ENCODE peak calls at places on chromosomes 2 and 18, in eight cellular contexts. A is AG20443, J is K562, X is thyroid gland, B is GM12864, F is NCI-H510A treated with DMSO at 0.1 percent for 48 hours, P is activated T-cell treated with anti-CD3 and anti-CD28 coated beads for 1 hour, D is WTC11. R is an unnamed sample.

GRCh38 chr2:73516033-73516432 is 126.2 kb downstream of the NAT8 start:
- DNase-seq in F (no peak), P (no peak), D (no peak), J (no peak), B (no peak), X (no peak), A (no peak), R (no peak)

GRCh38 chr18:48363167-48363566 is 46.0 kb downstream of the ZBTB7C start:
- DNase-seq in B (no peak), A (no peak), J (no peak), D (no peak), X (no peak), P (no peak), F (no peak), R (no peak)

GRCh38 chr18:46046126-46046525 is 25.9 kb downstream of the PSTPIP2 start:
- DNase-seq in P (no peak), B (no peak), F (no peak), J (no peak), D (peak; percentile 40), A (no peak), X (no peak), R (no peak)

GRCh38 chr2:207952564-207953345 is 72.6 kb downstream of the PLEKHM3 start:
- DNase-seq in X (no peak), B (no peak), J (no peak), P (no peak), A (no peak), F (no peak), D (no peak), R (no peak)

GRCh38 chr18:13234528-13234795 is 15.9 kb downstream of the LDLRAD4 start:
- DNase-seq in X (no peak), A (no peak), F (no peak), J (no peak), P (no peak), B (no peak), D (no peak), R (no peak)

GRCh38 chr2:191582355-191582754 is 95.6 kb upstream of the NABP1 start:
- DNase-seq in P (no peak), J (no peak), F (no peak), A (peak; percentile 69), D (no peak), B (no peak), X (no peak), R (no peak)

GRCh38 chr2:233492078-233492477 is 74.5 kb downstream of the USP40 start:
- DNase-seq in J (no peak), B (no peak), D (no peak), A (no peak), F (no peak), P (no peak), X (no peak), R (no peak)

GRCh38 chr2:219728993-219729487 is 101.6 kb downstream of the SLC4A3 start:
- DNase-seq in D (no peak), P (no peak), F (no peak), X (no peak), J (peak; percentile 10), A (no peak), B (no peak), R (no peak)

GRCh38 chr2:53989210-53989862 is 18.5 kb upstream of the PSME4 start:
- DNase-seq in X (no peak), B (no peak), D (no peak), A (no peak), P (no peak), F (no peak), J (no peak), R (no peak)

GRCh38 chr2:38702413-38702812 is 36.5 kb downstream of the GALM start:
- DNase-seq in B (no peak), D (no peak), F (no peak), X (no peak), A (peak; percentile 79), P (no peak), J (peak; percentile 60), R (no peak)

GRCh38 chr2:96423281-96423680 is 81.9 kb downstream of the NEURL3 start:
- DNase-seq in J (no peak), D (no peak), X (no peak), A (no peak), B (no peak), P (no peak), F (no peak), R (no peak)

GRCh38 chr2:158099716-158100115 is 2.0 kb upstream of the UPP2 start:
- DNase-seq in J (no peak), P (no peak), F (no peak), B (no peak), A (no peak), X (peak; percentile 12), D (no peak), R (no peak)

GRCh38 chr2:149814049-149814448 is 226.5 kb upstream of the MMADHC start:
- DNase-seq in F (no peak), P (no peak), X (no peak), J (no peak), B (no peak), D (no peak), A (no peak), R (peak; percentile 25)

GRCh38 chr2:173159794-173160463 is 84.3 kb downstream of the MAP3K20 start:
- DNase-seq in D (no peak), J (peak; percentile 5), B (no peak), X (peak; percentile 93), A (peak; percentile 92), F (no peak), P (no peak), R (no peak)

GRCh38 chr18:21747764-21748693 is 7.4 kb downstream of the MIB1 start:
- DNase-seq in X (no peak), B (no peak), A (no peak), F (no peak), J (no peak), P (no peak), D (no peak), R (peak; percentile 44)

GRCh38 chr18:711693-712400 is 583 bp downstream of the ENOSF1 start:
- DNase-seq in J (peak; percentile 89), D (peak; percentile 37), F (peak; percentile 52), P (peak; percentile 49), B (peak; percentile 66), X (peak; percentile 67), A (peak; percentile 81), R (peak; percentile 69)

GRCh38 chr2:148704247-148704646 is 59.7 kb downstream of the EPC2 start:
- DNase-seq in A (no peak), D (no peak), B (no peak), F (no peak), J (no peak), X (no peak), P (no peak), R (no peak)

GRCh38 chr2:60745761-60746160 is 10.3 kb upstream of the PAPOLG start:
- DNase-seq in J (no peak), B (no peak), D (no peak), F (no peak), P (no peak), A (no peak), X (no peak), R (peak; percentile 4)

GRCh38 chr2:48445091-48445725 is 84.7 kb upstream of the STON1 start:
- DNase-seq in J (no peak), D (no peak), P (no peak), X (peak; percentile 61), F (no peak), B (no peak), A (no peak), R (no peak)

GRCh38 chr2:67340118-67341011 is 56.8 kb upstream of the ETAA1 start:
- DNase-seq in J (no peak), D (no peak), F (no peak), B (no peak), P (no peak), A (peak; percentile 5), X (no peak), R (no peak)

GRCh38 chr2:162579986-162580385 is 236.1 kb downstream of the GCA start:
- DNase-seq in P (no peak), J (no peak), X (no peak), F (peak; percentile 8), B (no peak), A (no peak), D (no peak), R (no peak)

GRCh38 chr18:67402543-67402942 is 114.0 kb downstream of the DSEL start:
- DNase-seq in F (no peak), X (no peak), D (no peak), J (no peak), B (no peak), A (peak; percentile 52), P (no peak), R (no peak)

GRCh38 chr18:75047240-75047639 is 161.7 kb downstream of the PTGR3 start:
- DNase-seq in D (no peak), J (no peak), B (no peak), A (no peak), P (no peak), F (no peak), X (no peak), R (no peak)

GRCh38 chr2:186780701-186781316 is 68.2 kb downstream of the ZSWIM2 start:
- DNase-seq in F (no peak), B (no peak), D (peak; percentile 42), X (no peak), A (no peak), P (no peak), J (peak; percentile 17), R (peak; percentile 31)

GRCh38 chr2:61770746-61771145 is 83.1 kb downstream of the FAM161A start:
- DNase-seq in A (peak; percentile 29), D (no peak), B (no peak), X (peak; percentile 38), P (no peak), F (no peak), J (no peak), R (no peak)

R was measured in NCI-H146.